ENCODE peak calls at places on chromosomes 12 and 14, in four cellular contexts. L is GM23338, Z is fibroblast of lung, Q is IMR-90. O is an unnamed sample. For H3K27me3, the result is how much of the 10 kb centered on the place peaks cover.

GRCh38 chr12:70920891-70921290 is 353 bp upstream of the PTPRR start:
- DNase-seq in Z (no peak), L (peak), Q (no peak), O (no peak)

GRCh38 chr12:59559702-59560101 is 36.1 kb upstream of the SLC16A7 start:
- DNase-seq in Z (no peak), L (no peak), Q (no peak), O (no peak)

GRCh38 chr14:83883732-83884131 is 1646.2 kb upstream of the FLRT2 start:
- DNase-seq in Z (no peak), Q (no peak), L (no peak), O (no peak)

GRCh38 chr14:71187633-71188356 is 280.5 kb downstream of the PCNX1 start:
- DNase-seq in Z (peak), L (peak), Q (no peak), O (peak)

GRCh38 chr12:6872073-6873048 is 742 bp downstream of the SPSB2 start:
- DNase-seq in L (peak), Q (peak), Z (peak), O (peak)

GRCh38 chr14:101364503-101365328 is 196.6 kb upstream of the DIO3 start:
- DNase-seq in L (no peak), Z (no peak), Q (no peak), O (peak)

GRCh38 chr12:34606749-34607519 is 584.6 kb downstream of the ALG10 start:
- DNase-seq in Z (no peak), L (no peak), Q (no peak), O (no peak)

GRCh38 chr14:105980224-105980623 is 453.8 kb downstream of the TMEM121 start:
- DNase-seq in L (no peak), Q (no peak), Z (no peak), O (no peak)

GRCh38 chr14:89190779-89191513 is 226.1 kb downstream of the FOXN3 start:
- DNase-seq in Q (no peak), Z (peak), L (peak), O (no peak)

GRCh38 chr12:1103051-1103450 is 112.0 kb downstream of the ERC1 start:
- DNase-seq in L (peak), Q (no peak), Z (no peak), O (no peak)

GRCh38 chr12:22276846-22277245 is 57.7 kb downstream of the ST8SIA1 start:
- DNase-seq in Q (no peak), Z (no peak), L (no peak), O (no peak)

GRCh38 chr14:69547701-69548348 is 26.8 kb downstream of the CCDC177 start:
- DNase-seq in Z (peak), Q (no peak), L (peak), O (peak)

GRCh38 chr12:87119713-87120112 is 863.5 kb upstream of the MGAT4C start:
- DNase-seq in Z (peak), L (no peak), Q (no peak), O (no peak)

GRCh38 chr12:63844391-63845341 is at the start of gene SRGAP1:
- DNase-seq in Z (peak), Q (peak), L (peak), O (peak)

GRCh38 chr14:54901380-54902142 is 1.1 kb downstream of the GCH1 start:
- DNase-seq in Q (no peak), Z (no peak), L (peak), O (peak)

GRCh38 chr14:67999693-68000384 is 180.3 kb downstream of the RAD51B start:
- DNase-seq in Q (peak), Z (peak), L (no peak), O (peak)

GRCh38 chr12:106345739-106346138 is 11.8 kb upstream of the POLR3B start:
- DNase-seq in L (peak), Q (peak), Z (peak), O (peak)

GRCh38 chr12:120225200-120225558 is 24.3 kb upstream of the RPLP0 start:
- DNase-seq in L (no peak), Z (no peak), Q (no peak), O (peak)

GRCh38 chr12:7241404-7242005 is 52.0 kb downstream of the PEX5 start:
- DNase-seq in Q (peak), Z (peak), L (no peak), O (no peak)

GRCh38 chr14:95102678-95103039 is 54.7 kb downstream of the DICER1 start:
- DNase-seq in L (no peak), Q (no peak), Z (peak), O (no peak)

GRCh38 chr12:98771811-98772752 is 127.0 kb downstream of the APAF1 start:
- DNase-seq in Q (no peak), Z (no peak), L (no peak), O (no peak)

GRCh38 chr12:84507914-84508313 is 404.7 kb downstream of the SLC6A15 start:
- DNase-seq in L (no peak), Q (no peak), Z (no peak), O (no peak)

GRCh38 chr12:92138626-92139025 is 7.0 kb downstream of the BTG1 start:
- DNase-seq in Z (no peak), L (no peak), Q (no peak), O (no peak)

GRCh38 chr12:67274186-67274585 is 5.0 kb downstream of the CAND1 start:
- DNase-seq in Q (no peak), Z (no peak), L (no peak), O (no peak)

GRCh38 chr14:66782853-66783252 is 274.9 kb downstream of the GPHN start:
- DNase-seq in L (peak), Q (no peak), Z (no peak), O (no peak)

GRCh38 chr14:24079521-24080141 is 8.3 kb downstream of the CPNE6 start:
- DNase-seq in L (peak), Z (no peak), Q (no peak), O (no peak)

GRCh38 chr12:80655751-80656150 is 51.7 kb upstream of the MYF6 start:
- DNase-seq in Q (peak), L (no peak), Z (peak), O (no peak)

DNA sequence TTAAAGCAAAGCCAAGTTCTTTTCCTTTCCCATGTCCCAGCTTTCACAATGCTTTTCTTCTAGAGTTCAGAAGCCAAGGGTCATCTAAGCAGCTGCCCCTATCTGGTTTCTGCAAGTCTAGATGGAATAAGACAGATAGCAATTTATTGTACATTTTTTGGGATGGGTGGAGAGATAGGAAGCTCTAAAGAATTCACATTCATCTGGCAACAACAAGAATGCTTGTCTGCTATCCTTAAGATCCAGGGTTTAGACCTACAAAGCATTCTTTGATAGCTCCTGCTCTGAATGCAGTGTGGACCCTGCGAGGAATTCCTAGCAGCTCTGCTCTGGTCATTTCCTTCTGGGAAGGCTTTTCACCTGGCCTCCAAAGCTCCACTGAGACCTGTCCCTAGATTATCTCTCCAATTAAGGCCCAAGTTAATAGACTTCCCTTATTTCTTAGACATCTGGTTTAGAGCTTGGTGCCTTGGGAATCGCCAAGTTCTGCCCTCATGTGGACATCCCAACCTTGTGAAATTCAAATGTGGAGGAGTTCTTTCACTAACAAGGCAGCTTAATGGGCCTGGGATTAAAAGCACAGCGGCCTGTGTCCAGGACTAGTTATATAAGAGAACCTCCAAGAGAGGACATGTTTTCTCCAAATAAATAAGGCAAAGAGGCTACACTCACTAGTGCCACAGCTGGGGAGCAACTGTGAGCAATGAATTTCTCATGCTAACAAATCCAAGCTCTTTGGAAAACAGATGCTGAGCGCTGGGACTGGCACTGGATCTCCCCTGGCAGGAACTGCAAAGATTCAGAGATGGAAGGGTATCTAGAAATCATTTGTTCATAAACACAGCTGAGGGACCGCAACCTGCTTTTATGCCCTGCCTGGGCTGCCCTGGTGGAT is 384.5 kb upstream of the DDHD1 start:
- DNase-seq in Q (peak), L (peak), Z (no peak), O (peak)
- TF ChIP-seq CTCF in Q (no peak), L (no peak), Z (peak), O (peak)

GRCh38 chr12:52691076-52691764 is 11.0 kb upstream of the KRT1 start:
- DNase-seq in Z (no peak), L (peak), Q (no peak), O (peak)
- H3K27me3 ChIP-seq in Z (under half), L (under half), Q (half or more), O (half or more)

GRCh38 chr12:40224439-40225291 is at the start of gene LRRK2:
- DNase-seq in L (peak), Z (peak), Q (peak), O (peak)

GRCh38 chr12:40225337-40225983 is 663 bp downstream of the LRRK2 start:
- DNase-seq in Z (no peak), Q (no peak), L (no peak), O (no peak)

GRCh38 chr12:40226652-40227051 is 1.9 kb downstream of the LRRK2 start:
- DNase-seq in Z (peak), Q (peak), L (no peak), O (no peak)

GRCh38 chr12:40227447-40227846 is 2.6 kb downstream of the LRRK2 start:
- DNase-seq in Q (no peak), Z (no peak), L (no peak), O (no peak)

DNA sequence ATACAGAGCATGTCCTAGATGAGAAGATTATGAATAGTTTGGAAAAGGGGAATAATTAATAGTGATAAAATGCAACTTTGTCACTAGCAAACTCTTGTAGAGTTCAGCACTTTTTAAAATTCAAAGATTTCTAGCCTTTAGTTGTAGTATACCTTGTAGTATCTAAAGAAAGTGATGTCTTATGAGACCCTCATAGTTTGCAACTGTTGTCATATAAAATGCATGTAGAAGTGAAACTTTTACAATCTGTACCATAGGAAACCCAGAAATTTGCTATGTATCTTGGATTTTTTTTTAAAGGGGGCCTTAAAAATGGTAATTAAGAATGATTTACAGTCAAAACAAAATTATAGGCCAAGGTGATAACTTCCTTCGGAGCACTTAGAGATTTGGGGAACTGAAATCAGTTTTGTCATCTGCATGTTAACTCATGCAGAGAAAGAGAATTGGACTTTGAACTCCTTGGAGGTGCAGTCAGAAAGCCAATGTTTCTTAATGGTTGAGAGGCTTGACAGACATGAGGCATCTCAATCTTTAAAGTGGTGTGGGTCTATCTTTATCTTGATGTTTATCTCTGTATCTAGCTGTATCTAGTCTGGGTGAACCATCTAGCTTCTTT is 1.3 kb downstream of the LRRK2 start:
- DNase-seq in L (no peak), Z (no peak), Q (no peak), O (no peak)
- H2AFZ ChIP-seq in L (no peak), Z (peak), Q (no peak), O (no peak)

GRCh38 chr12:117607778-117608177 is 246.4 kb upstream of the NOS1 start:
- DNase-seq in Z (no peak), L (no peak), Q (no peak), O (no peak)

GRCh38 chr12:117606024-117606423 is 244.6 kb upstream of the NOS1 start:
- DNase-seq in L (no peak), Q (no peak), Z (no peak), O (no peak)

GRCh38 chr12:117606945-117607344 is 245.5 kb upstream of the NOS1 start:
- DNase-seq in Z (no peak), Q (no peak), L (no peak), O (no peak)

GRCh38 chr12:117599849-117600248 is 238.4 kb upstream of the NOS1 start:
- DNase-seq in L (no peak), Z (no peak), Q (no peak), O (no peak)

GRCh38 chr12:117603316-117604113 is 242.1 kb upstream of the NOS1 start:
- DNase-seq in Z (no peak), Q (no peak), L (peak), O (no peak)
- TF ChIP-seq CTCF in Z (no peak), Q (no peak), L (peak), O (no peak)

DNA sequence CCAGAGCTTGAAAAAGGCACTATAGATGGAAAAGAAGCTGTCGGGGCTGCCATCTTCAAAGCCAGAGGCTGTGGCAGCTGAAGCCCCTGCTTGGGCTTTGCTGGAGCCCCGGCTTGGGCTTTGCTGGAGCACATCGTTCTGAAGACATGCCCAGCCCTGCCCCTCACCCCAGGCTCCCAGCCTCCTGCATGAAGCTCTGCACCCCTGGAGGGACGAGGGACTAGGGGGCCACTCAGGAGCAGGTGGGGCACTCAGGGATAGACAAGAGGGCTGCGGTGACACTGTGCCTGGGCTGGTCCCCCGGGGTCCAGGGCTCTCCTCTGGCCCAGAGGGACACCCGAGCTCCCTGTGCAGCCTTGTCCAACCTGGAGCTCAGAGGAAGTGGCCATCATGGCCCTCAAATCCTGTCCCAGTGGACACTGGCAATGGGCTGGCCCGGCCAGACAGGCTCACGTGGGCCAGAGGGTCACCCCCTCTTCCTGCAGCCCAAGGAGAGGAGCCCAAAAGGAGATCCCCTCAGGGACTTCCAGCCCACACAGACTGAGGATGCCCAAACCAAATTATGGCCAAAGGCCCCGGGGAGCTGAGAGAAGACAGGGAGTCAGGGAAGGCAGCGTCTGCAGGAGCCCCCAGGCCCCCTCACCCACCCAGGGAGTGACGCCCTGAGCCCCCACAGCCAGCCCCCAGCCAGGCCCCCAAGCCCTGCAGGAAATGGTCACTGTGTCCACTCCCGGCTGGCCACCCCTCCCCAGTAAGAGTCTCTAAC is 23.1 kb upstream of the C14orf180 start:
- DNase-seq in Q (no peak), Z (no peak), L (no peak), O (no peak)
- H3K27me3 ChIP-seq in Q (under half), Z (under half), L (under half), O (under half)

DNA sequence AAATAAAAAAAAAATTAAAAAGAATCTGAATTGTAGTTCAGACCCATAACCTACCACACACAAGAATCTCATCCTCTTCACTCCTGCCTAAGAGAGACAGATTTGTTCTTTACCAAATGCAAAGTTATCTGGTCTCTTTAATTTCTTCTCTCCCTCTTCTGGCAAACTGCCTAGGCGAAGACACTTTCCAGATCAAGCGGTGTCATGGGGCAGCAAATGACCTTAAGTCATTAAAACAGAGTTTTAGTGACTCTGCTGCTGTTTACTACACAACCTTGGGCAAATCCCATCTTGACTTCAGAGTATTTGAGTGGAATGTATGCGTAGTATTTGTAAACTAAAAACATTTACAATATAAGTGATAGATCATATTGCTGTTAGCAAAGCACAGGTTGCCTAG is 60.9 kb upstream of the NID2 start:
- DNase-seq in L (no peak), Q (no peak), Z (no peak), O (no peak)
- H2AFZ ChIP-seq in L (peak), Q (no peak), Z (no peak), O (no peak)

DNA sequence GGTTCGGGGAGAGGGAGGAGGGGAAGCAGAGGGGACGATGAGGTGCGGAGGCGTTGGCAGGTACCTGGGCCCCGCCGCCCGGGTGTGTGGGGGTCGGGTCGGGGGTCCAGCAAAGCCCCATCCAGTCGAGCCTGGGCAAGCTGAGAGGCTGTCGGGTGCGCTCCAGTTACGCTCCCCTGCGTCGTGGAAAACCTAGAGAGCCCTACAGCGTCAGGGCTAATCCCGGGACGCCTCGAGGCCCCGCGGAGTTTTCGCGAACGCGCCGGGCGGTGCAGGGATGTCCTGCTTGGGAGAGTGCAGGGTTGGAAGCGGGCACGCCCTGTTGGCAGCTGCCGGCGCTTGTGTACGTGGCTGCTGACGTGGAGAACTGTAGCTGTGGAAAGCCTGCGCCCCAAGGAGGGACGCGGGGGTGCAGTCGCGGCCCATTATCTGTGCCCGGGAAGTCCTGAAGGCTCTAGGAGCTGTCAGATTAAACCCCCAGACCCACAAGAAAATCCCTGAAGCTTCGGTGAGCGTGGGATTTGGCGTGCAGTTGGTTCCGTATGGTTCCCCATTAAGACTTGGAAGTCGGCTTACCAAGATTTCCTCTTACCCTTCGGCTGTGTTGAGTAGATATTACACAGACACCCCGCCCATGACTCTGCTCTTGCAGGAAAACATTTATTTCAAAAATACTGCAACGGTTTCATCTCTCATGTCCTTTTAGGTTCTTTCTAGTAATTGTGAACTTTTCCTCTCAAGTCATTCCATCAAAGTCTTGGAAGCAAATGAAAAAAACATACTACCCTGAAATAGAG is 11.3 kb upstream of the SLC38A2 start:
- DNase-seq in L (peak), Q (peak), Z (peak), O (peak)
- TF ChIP-seq CTCF in L (no peak), Q (peak), Z (no peak), O (no peak)

DNA sequence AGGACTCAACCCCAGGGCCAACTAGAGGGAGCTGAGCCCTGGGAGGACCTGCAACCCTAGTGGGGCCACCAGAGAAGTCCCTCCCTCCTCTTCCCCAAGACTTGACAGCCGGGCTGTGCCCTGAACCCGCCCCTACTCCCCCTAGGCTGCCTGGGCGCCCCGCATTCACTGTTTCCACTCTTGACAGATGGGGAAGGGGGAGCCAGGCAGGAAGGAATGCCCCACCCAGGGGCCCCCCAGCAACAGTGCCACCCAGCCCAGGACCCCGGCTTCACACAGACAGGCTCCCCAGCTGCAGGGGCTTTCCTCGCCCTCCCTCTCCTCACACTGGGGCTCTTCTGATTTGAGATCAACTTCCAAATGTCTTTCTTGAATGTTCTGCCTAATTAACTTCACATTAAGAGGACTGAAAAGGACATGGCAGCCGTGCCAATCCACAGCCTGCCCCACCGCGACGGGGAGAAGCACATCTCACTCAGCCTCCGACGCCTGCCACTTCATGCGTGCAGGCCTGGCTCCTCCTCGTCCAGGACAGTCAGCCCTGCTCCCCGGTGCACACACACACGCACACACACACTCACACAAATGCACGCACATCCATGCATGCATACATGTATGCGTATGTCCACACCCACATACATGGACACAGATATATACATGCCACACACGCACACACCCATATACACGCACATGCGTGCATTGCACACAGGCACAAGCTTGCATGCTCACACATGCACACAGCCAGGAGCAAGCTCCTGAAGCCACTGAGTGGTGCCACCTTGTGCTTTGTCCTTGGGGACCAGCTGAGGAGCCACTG is 19.6 kb upstream of the C14orf180 start:
- DNase-seq in Q (no peak), Z (no peak), L (no peak), O (no peak)
- H3K27me3 ChIP-seq in Q (under half), Z (under half), L (under half), O (under half)

O was measured in hepatocyte.